ENCODE peak calls at places on chromosomes 13 and 19, in nine cellular contexts. B, H, X, K, S, D, T, M and G are unnamed samples.

GRCh38 chr13:20274466-20274865 is 42.3 kb upstream of the GJB6 start:
- DNase-seq in B (no peak), H (no peak), X (no peak), K (no peak), S (no peak), D (no peak), T (no peak), M (no peak), G (no peak)

GRCh38 chr19:47469719-47470118 is 2.0 kb downstream of the SLC8A2 start:
- DNase-seq in B (no peak), H (no peak), X (no peak), K (no peak), S (no peak), D (no peak), T (peak; percentile 62), M (no peak), G (no peak)

GRCh38 chr19:47096721-47097120 is 16.9 kb downstream of the ZC3H4 start:
- DNase-seq in B (no peak), H (no peak), X (no peak), K (no peak), S (no peak), D (no peak), T (no peak), M (peak; percentile 30), G (no peak)

GRCh38 chr19:50968709-50969412 is 530 bp downstream of the KLK6 start:
- DNase-seq in B (no peak), H (no peak), X (no peak), K (no peak), S (no peak), D (peak; percentile 28), T (no peak), M (no peak), G (no peak)

GRCh38 chr13:56659041-56659471 is 481.7 kb upstream of the PRR20A start:
- DNase-seq in B (no peak), H (no peak), X (no peak), K (no peak), S (no peak), D (no peak), T (no peak), M (no peak), G (no peak)

GRCh38 chr13:55948175-55948574 is 1192.5 kb upstream of the PRR20A start:
- DNase-seq in B (no peak), H (peak; percentile 41), X (no peak), K (no peak), S (no peak), D (no peak), T (no peak), M (no peak), G (no peak)

GRCh38 chr13:33799950-33800592 is 17.9 kb upstream of the RFC3 start:
- DNase-seq in B (peak; percentile 47), H (no peak), X (no peak), K (peak; percentile 53), S (no peak), D (peak; percentile 22), T (no peak), M (no peak), G (no peak)

GRCh38 chr19:21586341-21587116 is 81.1 kb downstream of the ZNF429 start:
- DNase-seq in B (no peak), H (peak; percentile 70), X (no peak), K (no peak), S (no peak), D (peak; percentile 27), T (no peak), M (no peak), G (no peak)

GRCh38 chr13:106373989-106374572 is 161.4 kb downstream of the EFNB2 start:
- DNase-seq in B (peak; percentile 74), H (no peak), X (no peak), K (peak; percentile 86), S (no peak), D (peak; percentile 51), T (no peak), M (peak; percentile 80), G (no peak)

GRCh38 chr13:36133950-36134349 is 2.8 kb upstream of the DCLK1 start:
- DNase-seq in B (peak; percentile 15), H (no peak), X (no peak), K (no peak), S (no peak), D (no peak), T (no peak), M (no peak), G (no peak)

GRCh38 chr13:113926951-113927660 is 46.8 kb downstream of the C13orf46 start:
- DNase-seq in B (no peak), H (no peak), X (no peak), K (peak; percentile 43), S (no peak), D (no peak), T (no peak), M (peak; percentile 5), G (no peak)

GRCh38 chr19:10654610-10655456 is 687 bp downstream of the ILF3 start:
- DNase-seq in B (peak; percentile 56), H (peak; percentile 80), X (peak; percentile 15), K (peak; percentile 24), S (peak; percentile 26), D (peak; percentile 57), T (peak; percentile 66), M (peak; percentile 88), G (no peak)

GRCh38 chr19:5934779-5935472 is 20.9 kb downstream of the CAPS start:
- DNase-seq in B (peak; percentile 89), H (no peak), X (no peak), K (peak; percentile 63), S (no peak), D (no peak), T (no peak), M (no peak), G (no peak)

GRCh38 chr19:33295621-33296472 is 6.5 kb downstream of the CEBPA start:
- DNase-seq in B (no peak), H (no peak), X (no peak), K (no peak), S (no peak), D (no peak), T (no peak), M (no peak), G (no peak)

GRCh38 chr19:49147923-49148682 is 7.1 kb downstream of the HRC start:
- DNase-seq in B (no peak), H (no peak), X (no peak), K (no peak), S (no peak), D (no peak), T (no peak), M (no peak), G (no peak)

GRCh38 chr13:26721251-26721939 is 39.2 kb downstream of the GPR12 start:
- DNase-seq in B (no peak), H (peak; percentile 61), X (no peak), K (no peak), S (no peak), D (no peak), T (no peak), M (peak; percentile 85), G (no peak)

GRCh38 chr13:61470801-61471200 is 55.2 kb upstream of the PCDH20 start:
- DNase-seq in B (no peak), H (no peak), X (no peak), K (no peak), S (no peak), D (no peak), T (no peak), M (no peak), G (no peak)

GRCh38 chr19:32373614-32374295 is 28.3 kb downstream of the ZNF507 start:
- DNase-seq in B (peak; percentile 100), H (no peak), X (no peak), K (peak; percentile 96), S (peak; percentile 90), D (peak; percentile 99), T (no peak), M (no peak), G (peak; percentile 100)

GRCh38 chr13:43107780-43108179 is 84.4 kb downstream of the DNAJC15 start:
- DNase-seq in B (peak; percentile 51), H (no peak), X (no peak), K (peak; percentile 58), S (no peak), D (no peak), T (no peak), M (no peak), G (no peak)

GRCh38 chr13:50255639-50256038 is 240.4 kb downstream of the KCNRG start:
- DNase-seq in B (no peak), H (no peak), X (no peak), K (no peak), S (no peak), D (no peak), T (no peak), M (no peak), G (no peak)

GRCh38 chr13:50290186-50290585 is 274.9 kb downstream of the KCNRG start:
- DNase-seq in B (no peak), H (no peak), X (no peak), K (no peak), S (no peak), D (no peak), T (no peak), M (no peak), G (no peak)

GRCh38 chr19:6061420-6062130 is 48.7 kb downstream of the RFX2 start:
- DNase-seq in B (no peak), H (no peak), X (no peak), K (no peak), S (no peak), D (no peak), T (no peak), M (no peak), G (no peak)

GRCh38 chr19:50994129-50994528 is 7.3 kb downstream of the KLK8 start:
- DNase-seq in B (no peak), H (no peak), X (no peak), K (no peak), S (no peak), D (no peak), T (no peak), M (no peak), G (no peak)

GRCh38 chr19:13956365-13956744 is 4.0 kb downstream of the DCAF15 start:
- DNase-seq in B (no peak), H (no peak), X (no peak), K (no peak), S (no peak), D (no peak), T (no peak), M (no peak), G (no peak)

GRCh38 chr13:63408227-63409202 is 1992.9 kb upstream of the PCDH20 start:
- DNase-seq in B (peak; percentile 41), H (no peak), X (no peak), K (peak; percentile 12), S (no peak), D (no peak), T (no peak), M (no peak), G (no peak)

GRCh38 chr13:76722782-76723181 is 163.4 kb downstream of the KCTD12 start:
- DNase-seq in B (no peak), H (no peak), X (no peak), K (no peak), S (no peak), D (no peak), T (no peak), M (no peak), G (no peak)

GRCh38 chr13:30715357-30715756 is 20.0 kb upstream of the ALOX5AP start:
- DNase-seq in B (no peak), H (no peak), X (no peak), K (no peak), S (no peak), D (no peak), T (no peak), M (no peak), G (no peak)

GRCh38 chr13:113832204-113832603 is 31.7 kb downstream of the GAS6 start:
- DNase-seq in B (no peak), H (no peak), X (no peak), K (no peak), S (no peak), D (no peak), T (no peak), M (no peak), G (no peak)

GRCh38 chr13:45695198-45695730 is 6.9 kb upstream of the CBY2 start:
- DNase-seq in B (no peak), H (no peak), X (no peak), K (peak; percentile 17), S (no peak), D (no peak), T (no peak), M (no peak), G (no peak)

GRCh38 chr19:58573658-58574164 is 576 bp upstream of the MZF1 start:
- DNase-seq in B (no peak), H (no peak), X (no peak), K (no peak), S (no peak), D (no peak), T (no peak), M (no peak), G (no peak)

GRCh38 chr19:18460900-18461299 is 23.0 kb upstream of the ISYNA1 start:
- DNase-seq in B (no peak), H (no peak), X (no peak), K (no peak), S (no peak), D (no peak), T (no peak), M (no peak), G (no peak)